ENCODE peak calls at places on chromosomes 4 and X, in five cellular contexts. B, L, R, W and Z are unnamed samples.

GRCh38 chrX:103687696-103688191 is 1.2 kb upstream of the MORF4L2 start:
- DNase-seq in B (peak), L (peak), R (peak), W (peak), Z (peak)

GRCh38 chr4:173731257-173731656 is 201.2 kb upstream of the HAND2 start:
- DNase-seq in B (no peak), L (no peak), R (no peak), W (no peak), Z (no peak)

GRCh38 chr4:14289708-14290107 is 662.2 kb upstream of the BOD1L1 start:
- DNase-seq in B (no peak), L (no peak), R (no peak), W (no peak), Z (no peak)

GRCh38 chr4:100049872-100050271 is 99.8 kb upstream of the H2AZ1 start:
- DNase-seq in B (no peak), L (no peak), R (no peak), W (no peak), Z (peak)

GRCh38 chr4:190020790-190021717 is 6.0 kb downstream of the FRG2 start:
- DNase-seq in B (peak), L (no peak), R (peak), W (peak), Z (peak)

GRCh38 chr4:124486423-124486822 is 226.1 kb downstream of the ANKRD50 start:
- DNase-seq in B (no peak), L (no peak), R (peak), W (no peak), Z (no peak)

GRCh38 chr4:81405900-81406401 is 65.8 kb downstream of the RASGEF1B start:
- DNase-seq in B (peak), L (peak), R (peak), W (peak), Z (peak)

GRCh38 chr4:159047478-159048165 is 55.3 kb upstream of the RAPGEF2 start:
- DNase-seq in B (peak), L (no peak), R (no peak), W (no peak), Z (peak)

GRCh38 chr4:81724925-81725329 is 253.2 kb upstream of the RASGEF1B start:
- DNase-seq in B (peak), L (peak), R (no peak), W (no peak), Z (no peak)

GRCh38 chr4:19776929-19777328 is 474.8 kb upstream of the SLIT2 start:
- DNase-seq in B (no peak), L (no peak), R (no peak), W (no peak), Z (peak)

GRCh38 chrX:9825966-9826365 is 39.7 kb downstream of the SHROOM2 start:
- DNase-seq in B (no peak), L (no peak), R (no peak), W (no peak), Z (no peak)

GRCh38 chrX:113950081-113950678 is 633.7 kb upstream of the HTR2C start:
- DNase-seq in B (no peak), L (no peak), R (no peak), W (no peak), Z (no peak)

GRCh38 chr4:152427971-152428370 is 107.9 kb downstream of the FBXW7 start:
- DNase-seq in B (no peak), L (no peak), R (no peak), W (no peak), Z (no peak)

GRCh38 chrX:3231766-3232165 is 114.7 kb downstream of the MXRA5 start:
- DNase-seq in B (no peak), L (no peak), R (no peak), W (no peak), Z (no peak)

GRCh38 chrX:69153060-69153730 is 12.1 kb downstream of the PJA1 start:
- DNase-seq in B (no peak), L (no peak), R (no peak), W (peak), Z (peak)

GRCh38 chrX:97311066-97311778 is 427.5 kb downstream of the RPA4 start:
- DNase-seq in B (no peak), L (no peak), R (no peak), W (no peak), Z (no peak)

GRCh38 chr4:36385951-36386561 is 104.6 kb downstream of the DTHD1 start:
- DNase-seq in B (no peak), L (peak), R (no peak), W (no peak), Z (no peak)

GRCh38 chr4:139144911-139145551 is 32.0 kb downstream of the ELF2 start:
- DNase-seq in B (no peak), L (no peak), R (no peak), W (no peak), Z (no peak)

GRCh38 chr4:40405194-40405593 is 70.1 kb downstream of the CHRNA9 start:
- DNase-seq in B (no peak), L (no peak), R (no peak), W (no peak), Z (no peak)

GRCh38 chr4:148068065-148068911 is 336.4 kb downstream of the ARHGAP10 start:
- DNase-seq in B (no peak), L (no peak), R (no peak), W (peak), Z (no peak)

GRCh38 chr4:650951-651883 is 22.9 kb downstream of the ATP5ME start:
- DNase-seq in B (no peak), L (no peak), R (no peak), W (no peak), Z (no peak)

GRCh38 chrX:72685810-72686465 is 28.2 kb downstream of the PHKA1 start:
- DNase-seq in B (no peak), L (no peak), R (peak), W (no peak), Z (peak)

GRCh38 chrX:154775611-154776349 is 13.1 kb downstream of the DKC1 start:
- DNase-seq in B (peak), L (no peak), R (no peak), W (no peak), Z (peak)

GRCh38 chr4:139872274-139872673 is 206.7 kb downstream of the MGST2 start:
- DNase-seq in B (no peak), L (no peak), R (peak), W (no peak), Z (peak)

GRCh38 chr4:14792702-14793227 is 209.5 kb upstream of the CPEB2 start:
- DNase-seq in B (no peak), L (no peak), R (peak), W (no peak), Z (no peak)

GRCh38 chr4:25843340-25844097 is 19.3 kb downstream of the SEL1L3 start:
- DNase-seq in B (no peak), L (no peak), R (no peak), W (no peak), Z (no peak)

GRCh38 chrX:12975670-12975965 is 708 bp downstream of the TMSB4X start:
- DNase-seq in B (no peak), L (no peak), R (no peak), W (no peak), Z (no peak)

GRCh38 chr4:4227510-4228355 is 1.0 kb upstream of the OTOP1 start:
- DNase-seq in B (no peak), L (no peak), R (no peak), W (peak), Z (no peak)

GRCh38 chr4:119172223-119172622 is 36.6 kb downstream of the MYOZ2 start:
- DNase-seq in B (no peak), L (no peak), R (no peak), W (no peak), Z (peak)

GRCh38 chr4:38099908-38100407 is 139.8 kb downstream of the PTTG2 start:
- DNase-seq in B (no peak), L (no peak), R (no peak), W (no peak), Z (peak)

GRCh38 chr4:2284161-2284933 is 22.4 kb upstream of the MXD4 start:
- DNase-seq in B (no peak), L (no peak), R (no peak), W (no peak), Z (no peak)

GRCh38 chrX:9913041-9913440 is 54.1 kb upstream of the CLDN34 start:
- DNase-seq in B (no peak), L (no peak), R (no peak), W (no peak), Z (peak)

DNA sequence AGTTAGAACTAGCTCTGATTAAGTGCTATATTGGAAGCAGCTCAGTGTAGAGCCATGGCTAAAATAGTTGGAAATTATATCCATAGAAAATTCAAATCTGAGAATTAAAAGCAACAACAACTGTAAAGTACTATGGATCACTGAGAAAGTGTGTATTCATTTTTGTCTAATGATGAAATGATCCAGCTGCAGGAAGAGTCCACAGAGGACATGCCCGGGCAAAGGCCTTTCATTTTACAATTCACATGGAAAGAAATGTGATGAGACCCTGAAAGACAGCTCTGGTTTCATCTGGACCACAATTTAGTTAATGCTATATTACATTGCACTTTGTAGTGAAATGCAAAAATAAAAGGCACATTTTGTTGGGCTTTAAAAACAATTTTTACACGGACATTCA is 196.8 kb upstream of the FAT1 start:
- DNase-seq in B (no peak), L (no peak), R (no peak), W (no peak), Z (peak)
- TF ChIP-seq RCOR1 in B (no peak), L (no peak), R (no peak), W (no peak), Z (no peak)

GRCh38 chr4:6345866-6346265 is 76.2 kb downstream of the WFS1 start:
- DNase-seq in B (no peak), L (no peak), R (no peak), W (no peak), Z (no peak)

GRCh38 chr4:6341696-6342095 is 72.0 kb downstream of the WFS1 start:
- DNase-seq in B (no peak), L (no peak), R (no peak), W (no peak), Z (no peak)

GRCh38 chr4:6342530-6343293 is 73.1 kb downstream of the WFS1 start:
- DNase-seq in B (no peak), L (no peak), R (peak), W (peak), Z (peak)

GRCh38 chr4:6345096-6345830 is 75.6 kb downstream of the WFS1 start:
- DNase-seq in B (no peak), L (no peak), R (no peak), W (no peak), Z (no peak)

DNA sequence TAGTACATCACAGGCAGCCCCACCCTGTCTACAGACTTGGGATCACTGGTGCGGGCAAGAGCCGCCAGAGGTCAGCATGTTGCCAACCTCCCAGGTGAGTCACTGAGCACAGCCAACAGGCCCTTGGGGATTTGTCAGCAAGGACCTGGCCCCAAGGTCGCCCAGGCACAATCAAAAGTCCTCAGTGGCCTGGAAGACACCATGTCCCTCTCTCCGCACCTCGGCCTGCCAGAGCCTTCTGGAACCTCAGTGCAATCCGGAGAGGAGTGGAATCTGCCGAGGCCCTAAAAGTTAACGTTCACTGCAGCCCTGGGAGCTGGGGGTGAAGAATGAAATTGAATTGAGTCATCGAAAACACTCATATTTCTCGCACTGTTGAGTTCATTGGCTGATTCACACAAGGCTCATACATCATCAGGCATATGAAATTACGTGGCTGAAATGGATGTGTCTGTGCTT is 74.3 kb downstream of the WFS1 start:
- DNase-seq in B (peak), L (no peak), R (peak), W (no peak), Z (peak)
- TF ChIP-seq RCOR1 in B (no peak), L (no peak), R (no peak), W (no peak), Z (no peak)

DNA sequence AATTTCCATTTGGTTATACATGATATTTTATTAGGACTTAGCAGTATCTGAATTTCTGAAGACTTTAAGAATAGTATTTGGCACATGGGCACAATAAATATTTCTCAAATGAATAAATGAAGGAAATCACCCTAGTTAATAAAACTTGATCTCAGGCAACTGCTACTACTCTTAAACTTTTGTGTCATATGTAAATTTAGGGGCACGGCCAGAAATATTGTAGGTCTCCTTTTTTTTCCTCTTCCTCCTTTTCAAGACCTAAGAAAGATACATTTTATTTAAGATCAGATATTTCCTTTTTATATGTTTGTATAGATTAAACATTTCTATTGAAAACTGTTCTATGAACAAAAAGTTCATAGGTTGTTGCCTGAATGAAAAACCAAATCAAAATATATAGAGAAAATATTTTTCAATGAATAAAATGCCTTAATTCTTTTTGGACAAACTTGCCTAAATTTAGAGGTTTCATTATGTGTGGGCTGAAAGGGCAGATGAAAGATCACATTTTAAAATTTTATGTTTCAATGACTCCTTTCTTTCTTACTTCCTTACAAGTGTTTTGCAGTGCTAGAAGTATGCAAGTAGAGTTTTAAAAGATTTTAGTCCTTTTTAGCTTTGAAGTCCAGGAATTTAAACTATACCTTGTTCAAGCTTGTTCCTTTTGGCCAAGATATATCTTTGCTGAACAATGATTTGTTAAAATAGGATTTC is 26.3 kb downstream of the CNKSR2 start:
- DNase-seq in B (no peak), L (no peak), R (no peak), W (no peak), Z (no peak)
- TF ChIP-seq RCOR1 in B (no peak), L (no peak), R (no peak), W (no peak), Z (no peak)

DNA sequence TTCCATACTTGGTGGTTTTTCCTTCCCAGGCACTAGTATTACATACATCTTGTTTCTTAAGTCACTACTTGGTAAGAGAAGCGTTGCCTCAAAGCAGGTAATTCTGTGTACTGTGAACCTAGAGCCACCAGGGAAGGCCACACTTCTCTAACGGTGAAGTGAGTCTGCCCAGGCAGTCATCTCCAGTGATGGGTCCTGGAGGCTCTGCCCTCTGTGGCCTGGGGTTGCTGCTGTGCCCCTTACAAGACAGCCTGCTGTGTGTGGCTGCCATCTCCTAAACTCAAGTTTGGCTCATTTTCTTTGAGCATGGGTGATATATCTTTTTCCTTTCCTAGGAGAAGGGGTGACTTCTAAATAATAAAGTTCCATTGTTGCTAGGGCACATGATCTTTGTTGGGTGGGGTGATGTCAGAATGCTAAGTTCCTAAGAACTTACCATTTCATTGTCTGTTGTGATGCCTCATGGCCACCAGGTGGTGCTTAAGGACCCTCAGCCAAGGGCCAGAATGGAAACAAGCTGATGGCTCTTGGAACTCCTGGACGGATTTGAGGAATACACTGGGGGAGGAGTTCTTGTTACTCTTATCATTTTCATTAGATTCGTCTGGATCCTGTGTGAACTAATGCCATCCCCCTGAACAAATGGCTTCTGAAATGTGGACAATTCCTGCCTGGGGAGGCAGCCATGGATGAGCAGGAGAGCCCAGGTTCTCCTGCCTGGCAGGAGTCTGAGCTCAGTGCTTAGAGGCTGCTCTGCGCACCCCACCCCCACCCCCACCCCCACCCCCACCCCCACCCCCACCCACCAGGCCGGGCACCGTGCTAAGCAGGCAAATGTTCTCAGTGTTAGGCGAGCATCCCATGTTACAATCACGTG is 41.1 kb upstream of the WDR1 start:
- DNase-seq in B (peak), L (peak), R (peak), W (peak), Z (peak)
- TF ChIP-seq RCOR1 in B (no peak), L (no peak), R (no peak), W (no peak), Z (no peak)

DNA sequence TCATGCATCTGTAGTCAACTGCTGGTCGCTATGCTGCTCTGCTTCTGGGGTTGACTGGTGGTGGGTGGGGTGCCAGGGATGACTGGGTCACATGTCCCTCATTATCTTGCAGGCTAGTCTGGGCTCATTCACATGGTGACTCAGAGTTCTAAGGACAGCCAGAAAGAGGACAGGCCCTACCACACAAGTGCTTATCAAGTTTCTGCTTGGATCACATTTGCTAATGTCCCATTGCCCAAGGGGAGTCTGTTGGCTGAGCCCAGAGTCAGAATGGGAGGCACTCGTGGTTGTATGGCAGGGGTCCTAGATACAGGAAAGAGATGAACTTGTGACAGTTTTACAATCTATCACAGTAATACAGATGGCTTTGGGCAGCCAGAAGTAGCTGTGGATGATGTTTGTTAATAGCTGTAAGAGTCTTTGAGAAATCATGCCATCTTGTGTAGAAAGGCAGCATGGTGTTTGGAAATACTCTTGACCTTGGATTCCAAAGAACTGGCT is 221.3 kb downstream of the GPAT3 start:
- DNase-seq in B (peak), L (no peak), R (no peak), W (no peak), Z (no peak)
- TF ChIP-seq RCOR1 in B (no peak), L (no peak), R (no peak), W (no peak), Z (no peak)

GRCh38 chr4:70877539-70877938 is 24.6 kb upstream of the MOB1B start:
- DNase-seq in B (no peak), L (no peak), R (no peak), W (no peak), Z (no peak)

GRCh38 chr4:70868778-70869177 is 29.1 kb upstream of the GRSF1 start:
- DNase-seq in B (no peak), L (no peak), R (no peak), W (no peak), Z (no peak)

GRCh38 chr4:70873216-70873615 is 29.0 kb upstream of the MOB1B start:
- DNase-seq in B (no peak), L (no peak), R (no peak), W (no peak), Z (no peak)

GRCh38 chr4:70874268-70875156 is 27.7 kb upstream of the MOB1B start:
- DNase-seq in B (no peak), L (peak), R (no peak), W (no peak), Z (no peak)
- TF ChIP-seq RCOR1 in B (no peak), L (no peak), R (no peak), W (no peak), Z (no peak)

GRCh38 chrX:23248187-23248586 is 86.5 kb upstream of the PTCHD1 start:
- DNase-seq in B (no peak), L (no peak), R (no peak), W (no peak), Z (no peak)

GRCh38 chrX:23251043-23251442 is 83.6 kb upstream of the PTCHD1 start:
- DNase-seq in B (no peak), L (no peak), R (no peak), W (no peak), Z (no peak)

DNA sequence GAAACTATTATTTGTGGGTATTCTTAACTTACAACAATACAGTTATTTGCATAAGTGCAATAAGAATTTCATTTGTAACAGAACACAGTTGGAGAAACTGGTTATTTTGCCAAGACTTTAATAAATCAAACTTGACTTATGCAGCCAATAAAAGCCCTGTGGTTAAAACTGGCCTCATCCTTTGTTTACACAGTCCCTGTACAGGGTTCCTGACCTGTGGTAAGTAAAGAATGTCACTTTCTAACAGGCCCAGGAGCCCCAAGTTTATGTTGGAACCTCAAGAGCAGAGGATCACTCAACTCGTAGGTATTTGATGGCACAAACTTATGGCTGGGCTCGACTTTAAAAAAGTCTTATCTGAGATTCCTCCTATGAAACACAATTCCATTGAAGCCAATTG is 88.6 kb upstream of the PTCHD1 start:
- DNase-seq in B (no peak), L (no peak), R (no peak), W (no peak), Z (no peak)
- TF ChIP-seq RCOR1 in B (no peak), L (no peak), R (no peak), W (no peak), Z (no peak)